ENCODE peak calls at places on chromosomes 5 and 9, in six cellular contexts. Q is H1, T is A549, B is HCT116, V is HepG2, F is K562. S is an unnamed sample. For H3K4me1, the result is how much of the 10 kb centered on the place peaks cover.

GRCh38 chr5:113692466-113693204 is 179.1 kb downstream of the YTHDC2 start:
- DNase-seq in Q (no peak), T (no peak), B (no peak), V (no peak), F (no peak), S (no peak)

GRCh38 chr9:136095495-136096058 is 488 bp upstream of the NACC2 start:
- DNase-seq in Q (no peak), T (no peak), B (no peak), V (no peak), F (peak), S (peak)

GRCh38 chr5:40619406-40619805 is 60.3 kb upstream of the PTGER4 start:
- DNase-seq in Q (no peak), T (no peak), B (no peak), V (no peak), F (no peak), S (no peak)

GRCh38 chr5:158463971-158464370 is 605.0 kb upstream of the CLINT1 start:
- DNase-seq in Q (no peak), T (no peak), B (no peak), V (peak), F (no peak), S (no peak)

GRCh38 chr5:135294793-135295192 is 104.2 kb downstream of the MACROH2A1 start:
- DNase-seq in Q (no peak), T (no peak), B (no peak), V (no peak), F (no peak), S (no peak)

GRCh38 chr9:110521211-110521610 is 58.3 kb downstream of the SVEP1 start:
- DNase-seq in Q (no peak), T (no peak), B (no peak), V (no peak), F (no peak), S (no peak)

GRCh38 chr5:65262590-65263189 is 219.0 kb downstream of the ADAMTS6 start:
- DNase-seq in Q (no peak), T (no peak), B (no peak), V (no peak), F (no peak), S (peak)

GRCh38 chr9:90724112-90724511 is 77.5 kb upstream of the SYK start:
- DNase-seq in Q (no peak), T (no peak), B (no peak), V (no peak), F (no peak), S (no peak)

GRCh38 chr5:54645888-54646284 is 128.3 kb downstream of the SNX18 start:
- DNase-seq in Q (no peak), T (no peak), B (no peak), V (no peak), F (no peak), S (no peak)

GRCh38 chr9:116951588-116952433 is 264.7 kb downstream of the TRIM32 start:
- DNase-seq in Q (no peak), T (peak), B (no peak), V (no peak), F (no peak), S (no peak)

GRCh38 chr9:116697341-116697740 is 10.2 kb downstream of the TRIM32 start:
- DNase-seq in Q (no peak), T (no peak), B (no peak), V (no peak), F (no peak), S (no peak)

GRCh38 chr5:78242001-78242400 is 52.5 kb downstream of the AP3B1 start:
- DNase-seq in Q (no peak), T (no peak), B (no peak), V (no peak), F (no peak), S (no peak)

GRCh38 chr5:56735845-56736641 is 79.3 kb upstream of the MAP3K1 start:
- DNase-seq in Q (no peak), T (no peak), B (no peak), V (no peak), F (no peak), S (no peak)

GRCh38 chr5:28414619-28415018 is 1376.2 kb upstream of the CDH9 start:
- DNase-seq in Q (no peak), T (no peak), B (no peak), V (no peak), F (no peak), S (no peak)

GRCh38 chr5:15254607-15255006 is 245.4 kb upstream of the FBXL7 start:
- DNase-seq in Q (no peak), T (no peak), B (no peak), V (no peak), F (no peak), S (no peak)

GRCh38 chr5:179263391-179264052 is 81.7 kb downstream of the ADAMTS2 start:
- DNase-seq in Q (peak), T (no peak), B (no peak), V (no peak), F (no peak), S (no peak)

GRCh38 chr5:134784241-134784920 is 25.8 kb downstream of the DDX46 start:
- DNase-seq in Q (no peak), T (no peak), B (no peak), V (no peak), F (no peak), S (peak)

GRCh38 chr9:135476981-135477380 is 2.6 kb upstream of the PPP1R26 start:
- DNase-seq in Q (no peak), T (no peak), B (no peak), V (peak), F (no peak), S (no peak)

GRCh38 chr9:131098391-131099087 is 2.2 kb downstream of the AIF1L start:
- DNase-seq in Q (no peak), T (no peak), B (no peak), V (no peak), F (peak), S (no peak)

GRCh38 chr5:33843579-33843978 is 48.2 kb downstream of the ADAMTS12 start:
- DNase-seq in Q (no peak), T (no peak), B (no peak), V (no peak), F (no peak), S (peak)

GRCh38 chr9:38621434-38622082 is 1.2 kb upstream of the ANKRD18A start:
- DNase-seq in Q (peak), T (no peak), B (no peak), V (peak), F (no peak), S (no peak)

GRCh38 chr9:6584881-6585597 is 60.5 kb downstream of the GLDC start:
- DNase-seq in Q (no peak), T (peak), B (peak), V (peak), F (no peak), S (peak)

GRCh38 chr5:66856041-66856805 is 260.0 kb downstream of the MAST4 start:
- DNase-seq in Q (no peak), T (no peak), B (no peak), V (no peak), F (no peak), S (peak)

GRCh38 chr9:137237759-137238726 is 3.0 kb upstream of the TUBB4B start:
- DNase-seq in Q (no peak), T (no peak), B (no peak), V (no peak), F (no peak), S (no peak)

GRCh38 chr9:1320041-1320440 is 269.9 kb downstream of the DMRT2 start:
- DNase-seq in Q (no peak), T (no peak), B (no peak), V (no peak), F (no peak), S (no peak)

GRCh38 chr5:98643544-98643943 is 129.9 kb upstream of the RGMB start:
- DNase-seq in Q (no peak), T (no peak), B (no peak), V (no peak), F (no peak), S (no peak)

GRCh38 chr9:127209220-127209619 is 55.4 kb upstream of the GARNL3 start:
- DNase-seq in Q (no peak), T (no peak), B (no peak), V (no peak), F (peak), S (no peak)
- TF ChIP-seq MAX in Q (no peak), T (no peak), B (no peak), V (no peak), F (no peak), S (no peak)

GRCh38 chr9:95107001-95107749 is 210.3 kb downstream of the FANCC start:
- DNase-seq in Q (no peak), T (no peak), B (no peak), V (no peak), F (no peak), S (peak)
- TF ChIP-seq CTCF in Q (no peak), T (no peak), B (no peak), V (no peak), F (no peak), S (no peak)

DNA sequence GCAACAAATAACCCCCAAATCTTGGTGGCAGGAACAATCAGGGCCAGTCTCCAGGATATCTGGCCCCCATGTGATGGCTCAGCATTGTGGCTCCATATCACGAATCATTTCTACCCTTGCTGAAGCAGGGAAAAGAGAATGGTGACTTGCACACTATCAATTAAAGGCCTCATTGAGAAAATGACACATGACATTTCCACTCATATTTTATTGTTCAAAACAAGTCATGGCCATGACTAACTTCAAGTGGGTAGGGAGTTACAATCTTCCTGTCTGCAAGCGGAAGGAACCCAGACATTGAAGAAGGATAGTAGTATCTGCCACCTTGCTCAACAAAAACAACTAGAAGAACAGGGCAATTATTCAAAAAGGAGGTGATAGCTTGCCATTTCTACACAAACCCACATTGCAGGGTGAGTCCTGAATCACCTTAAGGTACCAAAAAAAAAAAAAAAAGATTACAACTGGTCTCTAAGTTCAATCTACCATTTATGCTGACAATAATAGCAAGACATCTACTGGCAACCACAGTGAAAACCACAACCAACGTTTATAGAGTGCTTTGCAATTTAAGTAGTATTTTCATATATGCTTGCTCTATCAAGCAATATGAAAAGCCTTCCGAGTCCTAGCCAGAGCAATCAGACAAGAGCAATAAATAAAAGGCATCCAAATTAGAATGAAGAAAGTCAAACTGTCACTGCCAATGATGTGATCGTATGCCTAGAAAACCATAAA is 186.7 kb upstream of the DAPK1 start:
- DNase-seq in Q (no peak), T (no peak), B (no peak), V (no peak), F (no peak), S (no peak)
- H3K4me1 ChIP-seq in Q (under half), T (under half), B (under half), V (under half), F (under half), S (under half)

DNA sequence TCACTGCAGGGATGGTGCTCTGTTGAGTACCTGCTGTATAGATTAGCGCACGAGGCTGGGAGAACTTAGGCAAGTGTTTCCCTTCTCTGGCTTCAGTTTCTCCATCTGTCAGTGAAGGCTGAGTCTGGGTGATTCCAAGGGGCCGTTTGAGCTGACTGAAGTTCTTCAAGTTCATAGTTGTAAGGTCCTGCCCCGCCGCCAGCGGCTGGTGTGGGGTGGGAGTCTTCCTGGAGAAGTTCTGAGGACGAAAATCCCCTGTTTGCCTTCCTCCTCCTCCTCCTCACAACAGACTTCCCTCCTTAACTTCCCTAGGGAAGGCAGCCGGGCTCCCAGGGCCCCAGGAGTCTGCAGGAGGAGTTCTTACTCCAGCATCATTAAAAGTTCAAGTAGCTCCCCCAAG is 1.7 kb upstream of the HRCT1 start:
- DNase-seq in Q (no peak), T (no peak), B (no peak), V (no peak), F (no peak), S (no peak)
- TF ChIP-seq MAX in Q (no peak), T (no peak), B (no peak), V (no peak), F (no peak), S (no peak)

GRCh38 chr9:82467478-82467877 is 478.9 kb downstream of the SPATA31D1 start:
- DNase-seq in Q (no peak), T (no peak), B (no peak), V (no peak), F (no peak), S (no peak)

DNA sequence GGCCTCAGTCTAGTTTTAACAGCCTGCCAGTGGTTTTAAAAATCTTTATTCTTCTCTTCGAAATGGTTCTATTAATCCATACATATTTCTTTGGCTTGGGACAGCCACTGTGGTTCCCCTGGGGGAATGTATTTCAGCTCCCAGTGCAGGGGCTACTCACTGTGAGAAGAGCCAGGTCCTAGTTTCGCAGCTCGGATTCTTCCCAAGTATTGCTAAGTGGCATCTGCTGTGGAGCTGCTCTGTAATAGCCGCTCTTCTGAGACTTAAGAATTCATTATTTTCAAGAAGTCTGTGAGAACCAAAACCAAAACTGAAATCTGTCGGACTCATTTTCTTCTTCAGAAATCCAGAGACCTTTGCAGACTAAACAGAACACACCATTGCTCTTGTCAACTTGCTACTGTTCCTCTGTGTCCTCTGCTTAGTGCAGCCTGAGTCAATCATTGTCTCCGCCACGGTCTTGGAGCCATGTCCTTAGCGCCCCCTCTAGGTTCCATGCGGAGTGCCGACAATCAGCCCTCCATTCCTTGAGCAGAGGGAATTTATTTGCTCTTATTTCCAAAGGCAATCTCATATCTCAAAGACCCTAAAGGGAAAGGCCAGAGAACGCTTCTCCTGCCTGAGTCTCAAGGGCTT is 478.2 kb downstream of the SPATA31D1 start:
- DNase-seq in Q (peak), T (no peak), B (no peak), V (peak), F (no peak), S (no peak)
- TF ChIP-seq CTCF in Q (peak), T (no peak), B (no peak), V (peak), F (no peak), S (no peak)

GRCh38 chr9:115043632-115044031 is 74.3 kb downstream of the TNC start:
- DNase-seq in Q (no peak), T (no peak), B (no peak), V (no peak), F (no peak), S (no peak)
- H3K4me1 ChIP-seq in Q (under half), T (under half), B (under half), V (under half), F (under half), S (under half)

GRCh38 chr5:3417376-3417943 is 178.2 kb upstream of the IRX1 start:
- DNase-seq in Q (peak), T (no peak), B (no peak), V (no peak), F (no peak), S (no peak)
- TF ChIP-seq MAX in Q (peak), T (no peak), B (no peak), V (no peak), F (no peak), S (no peak)

GRCh38 chr9:20315672-20316071 is 306.6 kb downstream of the MLLT3 start:
- DNase-seq in Q (no peak), T (no peak), B (no peak), V (no peak), F (no peak), S (no peak)
- TF ChIP-seq CTCF in Q (no peak), T (no peak), B (no peak), V (no peak), F (no peak), S (no peak)